ENCODE peak calls at places on chromosomes 5 and 9, in ten cellular contexts. C is islet precursor cell; L is naive thymus-derived CD4-positive, alpha-beta T cell; F is spleen; S is T-helper 9 cell; T is KG1; Y is C1 segment of cervical spinal cord; V is Calu3; R is activated CD4-positive, alpha-beta T cell treated with anti-CD3 and anti-CD28 coated beads for 24 hours; K is hypothalamus. E is an unnamed sample.

GRCh38 chr5:99032234-99033013 is 103.6 kb upstream of the CHD1 start:
- DNase-seq in S (no peak), Y (peak), L (no peak), K (peak), V (peak), F (no peak), R (no peak), T (no peak), C (peak), E (peak)

GRCh38 chr5:142906863-142907671 is 136.9 kb downstream of the ARHGAP26 start:
- DNase-seq in V (no peak), K (no peak), L (no peak), S (no peak), T (no peak), C (no peak), R (no peak), Y (no peak), F (no peak), E (no peak)

GRCh38 chr9:119853126-119853525 is 483.9 kb upstream of the BRINP1 start:
- DNase-seq in F (no peak), T (no peak), Y (no peak), V (no peak), S (no peak), C (no peak), R (no peak), L (no peak), K (no peak), E (no peak)

GRCh38 chr5:176678584-176678983 is 31.3 kb downstream of the TSPAN17 start:
- DNase-seq in K (no peak), V (no peak), F (no peak), L (no peak), C (no peak), S (no peak), R (no peak), Y (no peak), T (no peak), E (no peak)

GRCh38 chr5:33576726-33577620 is 136.2 kb downstream of the TARS1 start:
- DNase-seq in V (no peak), Y (no peak), L (no peak), T (no peak), S (no peak), R (no peak), F (no peak), K (no peak), C (no peak), E (no peak)

GRCh38 chr5:116371935-116372334 is 202.7 kb downstream of the SEMA6A start:
- DNase-seq in V (no peak), T (no peak), F (no peak), S (no peak), K (no peak), Y (no peak), C (no peak), L (no peak), R (no peak), E (no peak)

GRCh38 chr9:108162664-108163063 is 673.1 kb upstream of the KLF4 start:
- DNase-seq in S (no peak), F (no peak), L (no peak), K (no peak), V (no peak), C (no peak), Y (no peak), T (no peak), R (no peak), E (no peak)

GRCh38 chr5:65100846-65101678 is 332.3 kb downstream of the CWC27 start:
- DNase-seq in V (peak), L (no peak), C (peak), Y (peak), F (no peak), S (no peak), T (no peak), K (no peak), R (no peak), E (no peak)

GRCh38 chr5:31563216-31563615 is 31.1 kb downstream of the C5orf22 start:
- DNase-seq in T (no peak), L (no peak), F (no peak), K (no peak), V (no peak), S (no peak), Y (no peak), R (no peak), C (no peak), E (no peak)

GRCh38 chr9:135612981-135613910 is 26.1 kb downstream of the GLT6D1 start:
- DNase-seq in Y (no peak), S (no peak), K (no peak), L (no peak), T (no peak), R (no peak), F (no peak), V (no peak), C (no peak), E (no peak)

GRCh38 chr9:113267911-113268563 is 7.3 kb downstream of the CDC26 start:
- DNase-seq in Y (no peak), K (no peak), F (no peak), L (no peak), V (no peak), S (no peak), C (no peak), R (no peak), T (no peak), E (no peak)

GRCh38 chr5:9698125-9698848 is 68.1 kb upstream of the TAS2R1 start:
- DNase-seq in C (no peak), F (no peak), Y (no peak), S (no peak), T (no peak), R (no peak), L (no peak), K (no peak), V (no peak), E (no peak)

GRCh38 chr5:90096415-90097081 is 313.0 kb downstream of the CETN3 start:
- DNase-seq in C (peak), R (no peak), L (no peak), K (no peak), S (no peak), T (no peak), V (peak), Y (no peak), F (no peak), E (no peak)

GRCh38 chr9:86722706-86723075 is 224.6 kb downstream of the GAS1 start:
- DNase-seq in F (no peak), R (no peak), C (no peak), S (no peak), V (no peak), L (no peak), Y (no peak), K (no peak), T (no peak), E (no peak)

GRCh38 chr9:136328622-136329041 is 1.3 kb downstream of the GPSM1 start:
- DNase-seq in Y (peak), T (peak), L (no peak), C (no peak), R (no peak), F (no peak), S (no peak), K (no peak), V (no peak), E (no peak)

GRCh38 chr5:135075621-135076585 is 41.9 kb upstream of the PITX1 start:
- DNase-seq in T (no peak), L (no peak), R (no peak), K (no peak), S (no peak), V (no peak), Y (no peak), C (peak), F (peak), E (no peak)

GRCh38 chr9:135167839-135168378 is 80.4 kb downstream of the OLFM1 start:
- DNase-seq in V (no peak), F (no peak), C (no peak), K (no peak), S (no peak), T (no peak), R (no peak), Y (no peak), L (no peak), E (no peak)

GRCh38 chr5:176803943-176804498 is 6.3 kb upstream of the UNC5A start:
- DNase-seq in Y (no peak), R (no peak), K (no peak), V (peak), C (peak), L (no peak), T (no peak), F (no peak), S (no peak), E (no peak)

GRCh38 chr5:138725885-138726457 is 27.3 kb upstream of the CTNNA1 start:
- DNase-seq in T (no peak), C (peak), L (no peak), K (no peak), V (no peak), Y (no peak), S (no peak), F (peak), R (no peak), E (no peak)

GRCh38 chr9:137876269-137876668 is 1.3 kb upstream of the CACNA1B start:
- DNase-seq in C (no peak), K (no peak), S (no peak), R (no peak), T (no peak), F (no peak), L (no peak), V (no peak), Y (no peak), E (no peak)

GRCh38 chr9:83387401-83388185 is 150.6 kb downstream of the FRMD3 start:
- DNase-seq in L (no peak), Y (no peak), S (no peak), C (no peak), K (no peak), F (no peak), R (no peak), T (no peak), V (no peak), E (no peak)

GRCh38 chr5:31531543-31531887 is 378 bp downstream of the DROSHA start:
- DNase-seq in T (peak), Y (no peak), F (peak), L (no peak), C (peak), S (peak), K (no peak), V (peak), R (no peak), E (no peak)

GRCh38 chr5:759111-759741 is 25.3 kb downstream of the ZDHHC11B start:
- DNase-seq in C (peak), V (peak), R (no peak), K (no peak), S (peak), T (no peak), L (peak), F (peak), Y (no peak), E (peak)

GRCh38 chr5:37926732-37927131 is 86.9 kb upstream of the GDNF start:
- DNase-seq in S (no peak), R (no peak), L (no peak), F (no peak), T (no peak), C (no peak), Y (no peak), K (no peak), V (no peak), E (no peak)

GRCh38 chr5:12861891-12862290 is 957.6 kb upstream of the CTNND2 start:
- DNase-seq in K (no peak), C (no peak), F (no peak), S (no peak), L (no peak), Y (no peak), T (no peak), R (no peak), V (no peak), E (no peak)

GRCh38 chr9:116027096-116027495 is 126.5 kb upstream of the PAPPA start:
- DNase-seq in C (no peak), S (no peak), Y (no peak), L (no peak), F (no peak), K (no peak), T (no peak), R (no peak), V (no peak), E (no peak)

GRCh38 chr9:16312116-16312515 is 558.4 kb downstream of the BNC2 start:
- DNase-seq in S (no peak), T (no peak), V (no peak), K (no peak), L (no peak), R (no peak), C (peak), Y (no peak), F (no peak), E (no peak)